ENCODE peak calls at places on chromosome 16, in ten cellular contexts. One of them, this sample, is unnamed.
A peak's percentile ranks its signal among the peaks of the same experiment; 100 is the strongest.

GRCh38 chr16:50102046-50102756 is 36.4 kb downstream of the HEATR3 start:
- ATAC-seq in central memory CD8-positive, alpha-beta T cell: no peak
- ATAC-seq in Right ventricle myocardium superior: no peak
- ATAC-seq in left cardiac atrium: no peak
- ATAC-seq in heart right ventricle: no peak
- ATAC-seq in aorta: no peak
- ATAC-seq in GM12878: peak; percentile 71
- ATAC-seq in left ventricle myocardium superior: no peak
- ATAC-seq in activated CD8-positive, alpha-beta T cell treated with anti-CD3 and anti-CD28 coated beads, Interleukin-2, amount 10 ng/mL, durations not matched to agents 7 days and 5 days: no peak
- ATAC-seq in T-cell: no peak
- ATAC-seq in this sample: peak; percentile 88

GRCh38 chr16:65641693-65642289 is 519.9 kb upstream of the CDH11 start:
- ATAC-seq in central memory CD8-positive, alpha-beta T cell: no peak
- ATAC-seq in aorta: no peak
- ATAC-seq in heart right ventricle: no peak
- ATAC-seq in T-cell: no peak
- ATAC-seq in activated CD8-positive, alpha-beta T cell treated with anti-CD3 and anti-CD28 coated beads, Interleukin-2, amount 10 ng/mL, durations not matched to agents 7 days and 5 days: no peak
- ATAC-seq in GM12878: no peak
- ATAC-seq in Right ventricle myocardium superior: no peak
- ATAC-seq in left cardiac atrium: no peak
- ATAC-seq in left ventricle myocardium superior: no peak
- ATAC-seq in this sample: no peak

GRCh38 chr16:88393034-88393433 is 10.3 kb downstream of the ZNF469 start:
- ATAC-seq in left ventricle myocardium superior: peak; percentile 63
- ATAC-seq in central memory CD8-positive, alpha-beta T cell: no peak
- ATAC-seq in heart right ventricle: peak; percentile 67
- ATAC-seq in aorta: peak; percentile 80
- ATAC-seq in activated CD8-positive, alpha-beta T cell treated with anti-CD3 and anti-CD28 coated beads, Interleukin-2, amount 10 ng/mL, durations not matched to agents 7 days and 5 days: no peak
- ATAC-seq in GM12878: no peak
- ATAC-seq in left cardiac atrium: peak; percentile 27
- ATAC-seq in Right ventricle myocardium superior: peak; percentile 47
- ATAC-seq in T-cell: no peak
- ATAC-seq in this sample: no peak

GRCh38 chr16:74261068-74261467 is 35.5 kb upstream of the PSMD7 start:
- ATAC-seq in left ventricle myocardium superior: no peak
- ATAC-seq in central memory CD8-positive, alpha-beta T cell: no peak
- ATAC-seq in aorta: peak; percentile 53
- ATAC-seq in Right ventricle myocardium superior: no peak
- ATAC-seq in T-cell: no peak
- ATAC-seq in activated CD8-positive, alpha-beta T cell treated with anti-CD3 and anti-CD28 coated beads, Interleukin-2, amount 10 ng/mL, durations not matched to agents 7 days and 5 days: no peak
- ATAC-seq in left cardiac atrium: no peak
- ATAC-seq in GM12878: no peak
- ATAC-seq in heart right ventricle: no peak
- ATAC-seq in this sample: no peak

GRCh38 chr16:58563235-58563634 is 47.9 kb downstream of the SETD6 start:
- ATAC-seq in central memory CD8-positive, alpha-beta T cell: no peak
- ATAC-seq in heart right ventricle: no peak
- ATAC-seq in Right ventricle myocardium superior: no peak
- ATAC-seq in left cardiac atrium: no peak
- ATAC-seq in T-cell: no peak
- ATAC-seq in aorta: no peak
- ATAC-seq in GM12878: no peak
- ATAC-seq in left ventricle myocardium superior: no peak
- ATAC-seq in activated CD8-positive, alpha-beta T cell treated with anti-CD3 and anti-CD28 coated beads, Interleukin-2, amount 10 ng/mL, durations not matched to agents 7 days and 5 days: no peak
- ATAC-seq in this sample: peak; percentile 82

GRCh38 chr16:55499951-55500350 is 8.9 kb upstream of the LPCAT2 start:
- ATAC-seq in heart right ventricle: no peak
- ATAC-seq in left cardiac atrium: peak; percentile 20
- ATAC-seq in T-cell: peak; percentile 63
- ATAC-seq in aorta: no peak
- ATAC-seq in Right ventricle myocardium superior: no peak
- ATAC-seq in left ventricle myocardium superior: no peak
- ATAC-seq in activated CD8-positive, alpha-beta T cell treated with anti-CD3 and anti-CD28 coated beads, Interleukin-2, amount 10 ng/mL, durations not matched to agents 7 days and 5 days: peak; percentile 70
- ATAC-seq in GM12878: no peak
- ATAC-seq in central memory CD8-positive, alpha-beta T cell: no peak
- ATAC-seq in this sample: peak; percentile 85

GRCh38 chr16:71460246-71460645 is 1.8 kb downstream of the ZNF23 start:
- ATAC-seq in activated CD8-positive, alpha-beta T cell treated with anti-CD3 and anti-CD28 coated beads, Interleukin-2, amount 10 ng/mL, durations not matched to agents 7 days and 5 days: no peak
- ATAC-seq in left ventricle myocardium superior: no peak
- ATAC-seq in Right ventricle myocardium superior: no peak
- ATAC-seq in T-cell: no peak
- ATAC-seq in aorta: no peak
- ATAC-seq in central memory CD8-positive, alpha-beta T cell: no peak
- ATAC-seq in GM12878: no peak
- ATAC-seq in left cardiac atrium: no peak
- ATAC-seq in heart right ventricle: no peak
- ATAC-seq in this sample: no peak

GRCh38 chr16:916400-916799 is 54.4 kb downstream of the LMF1 start:
- ATAC-seq in aorta: no peak
- ATAC-seq in activated CD8-positive, alpha-beta T cell treated with anti-CD3 and anti-CD28 coated beads, Interleukin-2, amount 10 ng/mL, durations not matched to agents 7 days and 5 days: no peak
- ATAC-seq in T-cell: no peak
- ATAC-seq in Right ventricle myocardium superior: no peak
- ATAC-seq in left ventricle myocardium superior: no peak
- ATAC-seq in heart right ventricle: no peak
- ATAC-seq in left cardiac atrium: no peak
- ATAC-seq in GM12878: no peak
- ATAC-seq in central memory CD8-positive, alpha-beta T cell: no peak
- ATAC-seq in this sample: no peak

GRCh38 chr16:4859900-4860255 is 12.6 kb downstream of the UBN1 start:
- ATAC-seq in aorta: no peak
- ATAC-seq in left ventricle myocardium superior: peak; percentile 41
- ATAC-seq in activated CD8-positive, alpha-beta T cell treated with anti-CD3 and anti-CD28 coated beads, Interleukin-2, amount 10 ng/mL, durations not matched to agents 7 days and 5 days: no peak
- ATAC-seq in T-cell: no peak
- ATAC-seq in left cardiac atrium: peak; percentile 77
- ATAC-seq in Right ventricle myocardium superior: no peak
- ATAC-seq in GM12878: no peak
- ATAC-seq in central memory CD8-positive, alpha-beta T cell: no peak
- ATAC-seq in heart right ventricle: no peak
- ATAC-seq in this sample: peak; percentile 58

GRCh38 chr16:85399583-85400284 is 213.4 kb upstream of the GSE1 start:
- ATAC-seq in T-cell: no peak
- ATAC-seq in aorta: no peak
- ATAC-seq in left ventricle myocardium superior: no peak
- ATAC-seq in heart right ventricle: no peak
- ATAC-seq in activated CD8-positive, alpha-beta T cell treated with anti-CD3 and anti-CD28 coated beads, Interleukin-2, amount 10 ng/mL, durations not matched to agents 7 days and 5 days: no peak
- ATAC-seq in GM12878: no peak
- ATAC-seq in central memory CD8-positive, alpha-beta T cell: no peak
- ATAC-seq in left cardiac atrium: no peak
- ATAC-seq in Right ventricle myocardium superior: no peak
- ATAC-seq in this sample: no peak

GRCh38 chr16:85457366-85457765 is 155.8 kb upstream of the GSE1 start:
- ATAC-seq in Right ventricle myocardium superior: no peak
- ATAC-seq in aorta: no peak
- ATAC-seq in central memory CD8-positive, alpha-beta T cell: no peak
- ATAC-seq in left ventricle myocardium superior: no peak
- ATAC-seq in heart right ventricle: no peak
- ATAC-seq in T-cell: no peak
- ATAC-seq in activated CD8-positive, alpha-beta T cell treated with anti-CD3 and anti-CD28 coated beads, Interleukin-2, amount 10 ng/mL, durations not matched to agents 7 days and 5 days: no peak
- ATAC-seq in GM12878: no peak
- ATAC-seq in left cardiac atrium: no peak
- ATAC-seq in this sample: peak; percentile 49

GRCh38 chr16:89491238-89491869 is 993 bp upstream of the ANKRD11 start:
- ATAC-seq in GM12878: peak; percentile 10
- ATAC-seq in T-cell: no peak
- ATAC-seq in heart right ventricle: no peak
- ATAC-seq in left cardiac atrium: no peak
- ATAC-seq in activated CD8-positive, alpha-beta T cell treated with anti-CD3 and anti-CD28 coated beads, Interleukin-2, amount 10 ng/mL, durations not matched to agents 7 days and 5 days: no peak
- ATAC-seq in central memory CD8-positive, alpha-beta T cell: no peak
- ATAC-seq in aorta: no peak
- ATAC-seq in Right ventricle myocardium superior: no peak
- ATAC-seq in left ventricle myocardium superior: no peak
- ATAC-seq in this sample: peak; percentile 16

GRCh38 chr16:57178793-57179212 is 7.0 kb downstream of the PSME3IP1 start:
- ATAC-seq in Right ventricle myocardium superior: no peak
- ATAC-seq in left cardiac atrium: no peak
- ATAC-seq in central memory CD8-positive, alpha-beta T cell: no peak
- ATAC-seq in left ventricle myocardium superior: no peak
- ATAC-seq in aorta: no peak
- ATAC-seq in activated CD8-positive, alpha-beta T cell treated with anti-CD3 and anti-CD28 coated beads, Interleukin-2, amount 10 ng/mL, durations not matched to agents 7 days and 5 days: no peak
- ATAC-seq in GM12878: no peak
- ATAC-seq in T-cell: no peak
- ATAC-seq in heart right ventricle: no peak
- ATAC-seq in this sample: no peak

GRCh38 chr16:7755347-7755746 is 422.7 kb downstream of the RBFOX1 start:
- ATAC-seq in activated CD8-positive, alpha-beta T cell treated with anti-CD3 and anti-CD28 coated beads, Interleukin-2, amount 10 ng/mL, durations not matched to agents 7 days and 5 days: no peak
- ATAC-seq in left ventricle myocardium superior: no peak
- ATAC-seq in central memory CD8-positive, alpha-beta T cell: no peak
- ATAC-seq in heart right ventricle: no peak
- ATAC-seq in GM12878: no peak
- ATAC-seq in T-cell: no peak
- ATAC-seq in Right ventricle myocardium superior: no peak
- ATAC-seq in aorta: no peak
- ATAC-seq in left cardiac atrium: no peak
- ATAC-seq in this sample: no peak

GRCh38 chr16:497258-497657 is 30.3 kb upstream of the CAPN15 start:
- ATAC-seq in central memory CD8-positive, alpha-beta T cell: no peak
- ATAC-seq in aorta: no peak
- ATAC-seq in left ventricle myocardium superior: no peak
- ATAC-seq in GM12878: no peak
- ATAC-seq in Right ventricle myocardium superior: no peak
- ATAC-seq in activated CD8-positive, alpha-beta T cell treated with anti-CD3 and anti-CD28 coated beads, Interleukin-2, amount 10 ng/mL, durations not matched to agents 7 days and 5 days: no peak
- ATAC-seq in heart right ventricle: no peak
- ATAC-seq in T-cell: no peak
- ATAC-seq in left cardiac atrium: no peak
- ATAC-seq in this sample: no peak

GRCh38 chr16:55179858-55180585 is 144.0 kb upstream of the IRX6 start:
- ATAC-seq in Right ventricle myocardium superior: no peak
- ATAC-seq in activated CD8-positive, alpha-beta T cell treated with anti-CD3 and anti-CD28 coated beads, Interleukin-2, amount 10 ng/mL, durations not matched to agents 7 days and 5 days: no peak
- ATAC-seq in aorta: no peak
- ATAC-seq in left cardiac atrium: no peak
- ATAC-seq in left ventricle myocardium superior: no peak
- ATAC-seq in central memory CD8-positive, alpha-beta T cell: no peak
- ATAC-seq in T-cell: no peak
- ATAC-seq in heart right ventricle: no peak
- ATAC-seq in GM12878: no peak
- ATAC-seq in this sample: no peak

GRCh38 chr16:63185235-63185780 is 1149.1 kb upstream of the CDH8 start:
- ATAC-seq in heart right ventricle: no peak
- ATAC-seq in left ventricle myocardium superior: no peak
- ATAC-seq in activated CD8-positive, alpha-beta T cell treated with anti-CD3 and anti-CD28 coated beads, Interleukin-2, amount 10 ng/mL, durations not matched to agents 7 days and 5 days: no peak
- ATAC-seq in left cardiac atrium: no peak
- ATAC-seq in Right ventricle myocardium superior: no peak
- ATAC-seq in T-cell: no peak
- ATAC-seq in central memory CD8-positive, alpha-beta T cell: no peak
- ATAC-seq in aorta: no peak
- ATAC-seq in GM12878: no peak
- ATAC-seq in this sample: no peak

GRCh38 chr16:70390774-70391173 is 44.1 kb downstream of the DDX19A start:
- ATAC-seq in left cardiac atrium: no peak
- ATAC-seq in aorta: no peak
- ATAC-seq in central memory CD8-positive, alpha-beta T cell: no peak
- ATAC-seq in left ventricle myocardium superior: no peak
- ATAC-seq in heart right ventricle: no peak
- ATAC-seq in T-cell: no peak
- ATAC-seq in Right ventricle myocardium superior: no peak
- ATAC-seq in GM12878: no peak
- ATAC-seq in activated CD8-positive, alpha-beta T cell treated with anti-CD3 and anti-CD28 coated beads, Interleukin-2, amount 10 ng/mL, durations not matched to agents 7 days and 5 days: no peak
- ATAC-seq in this sample: no peak

GRCh38 chr16:17072104-17072503 is 398.7 kb downstream of the XYLT1 start:
- ATAC-seq in Right ventricle myocardium superior: no peak
- ATAC-seq in left cardiac atrium: no peak
- ATAC-seq in activated CD8-positive, alpha-beta T cell treated with anti-CD3 and anti-CD28 coated beads, Interleukin-2, amount 10 ng/mL, durations not matched to agents 7 days and 5 days: no peak
- ATAC-seq in heart right ventricle: no peak
- ATAC-seq in GM12878: no peak
- ATAC-seq in central memory CD8-positive, alpha-beta T cell: no peak
- ATAC-seq in T-cell: no peak
- ATAC-seq in left ventricle myocardium superior: no peak
- ATAC-seq in aorta: no peak
- ATAC-seq in this sample: no peak

GRCh38 chr16:49273771-49274170 is 7.9 kb downstream of the CBLN1 start:
- ATAC-seq in left ventricle myocardium superior: no peak
- ATAC-seq in GM12878: no peak
- ATAC-seq in left cardiac atrium: no peak
- ATAC-seq in Right ventricle myocardium superior: no peak
- ATAC-seq in heart right ventricle: no peak
- ATAC-seq in activated CD8-positive, alpha-beta T cell treated with anti-CD3 and anti-CD28 coated beads, Interleukin-2, amount 10 ng/mL, durations not matched to agents 7 days and 5 days: no peak
- ATAC-seq in aorta: no peak
- ATAC-seq in central memory CD8-positive, alpha-beta T cell: no peak
- ATAC-seq in T-cell: no peak
- ATAC-seq in this sample: no peak

GRCh38 chr16:12229759-12230594 is 253.4 kb downstream of the SNX29 start:
- ATAC-seq in heart right ventricle: no peak
- ATAC-seq in activated CD8-positive, alpha-beta T cell treated with anti-CD3 and anti-CD28 coated beads, Interleukin-2, amount 10 ng/mL, durations not matched to agents 7 days and 5 days: no peak
- ATAC-seq in Right ventricle myocardium superior: no peak
- ATAC-seq in T-cell: no peak
- ATAC-seq in GM12878: no peak
- ATAC-seq in aorta: no peak
- ATAC-seq in left ventricle myocardium superior: no peak
- ATAC-seq in central memory CD8-positive, alpha-beta T cell: no peak
- ATAC-seq in left cardiac atrium: no peak
- ATAC-seq in this sample: no peak

GRCh38 chr16:67655363-67655762 is 4.7 kb downstream of the ACD start:
- ATAC-seq in activated CD8-positive, alpha-beta T cell treated with anti-CD3 and anti-CD28 coated beads, Interleukin-2, amount 10 ng/mL, durations not matched to agents 7 days and 5 days: no peak
- ATAC-seq in left ventricle myocardium superior: no peak
- ATAC-seq in Right ventricle myocardium superior: no peak
- ATAC-seq in left cardiac atrium: no peak
- ATAC-seq in GM12878: no peak
- ATAC-seq in heart right ventricle: no peak
- ATAC-seq in central memory CD8-positive, alpha-beta T cell: no peak
- ATAC-seq in aorta: no peak
- ATAC-seq in T-cell: no peak
- ATAC-seq in this sample: no peak

GRCh38 chr16:88406096-88407041 is 23.6 kb downstream of the ZNF469 start:
- ATAC-seq in central memory CD8-positive, alpha-beta T cell: no peak
- ATAC-seq in aorta: peak; percentile 31
- ATAC-seq in activated CD8-positive, alpha-beta T cell treated with anti-CD3 and anti-CD28 coated beads, Interleukin-2, amount 10 ng/mL, durations not matched to agents 7 days and 5 days: no peak
- ATAC-seq in left ventricle myocardium superior: no peak
- ATAC-seq in T-cell: no peak
- ATAC-seq in Right ventricle myocardium superior: no peak
- ATAC-seq in heart right ventricle: no peak
- ATAC-seq in left cardiac atrium: no peak
- ATAC-seq in GM12878: no peak
- ATAC-seq in this sample: no peak

GRCh38 chr16:83138512-83138911 is 511.7 kb downstream of the CDH13 start:
- ATAC-seq in central memory CD8-positive, alpha-beta T cell: no peak
- ATAC-seq in Right ventricle myocardium superior: no peak
- ATAC-seq in GM12878: no peak
- ATAC-seq in left ventricle myocardium superior: no peak
- ATAC-seq in heart right ventricle: no peak
- ATAC-seq in activated CD8-positive, alpha-beta T cell treated with anti-CD3 and anti-CD28 coated beads, Interleukin-2, amount 10 ng/mL, durations not matched to agents 7 days and 5 days: no peak
- ATAC-seq in aorta: no peak
- ATAC-seq in left cardiac atrium: no peak
- ATAC-seq in T-cell: no peak
- ATAC-seq in this sample: no peak

GRCh38 chr16:2160915-2161551 is 5.5 kb downstream of the TRAF7 start:
- ATAC-seq in left ventricle myocardium superior: peak; percentile 67
- ATAC-seq in Right ventricle myocardium superior: peak; percentile 62
- ATAC-seq in T-cell: no peak
- ATAC-seq in left cardiac atrium: peak; percentile 48
- ATAC-seq in aorta: no peak
- ATAC-seq in activated CD8-positive, alpha-beta T cell treated with anti-CD3 and anti-CD28 coated beads, Interleukin-2, amount 10 ng/mL, durations not matched to agents 7 days and 5 days: no peak
- ATAC-seq in central memory CD8-positive, alpha-beta T cell: no peak
- ATAC-seq in heart right ventricle: peak; percentile 41
- ATAC-seq in GM12878: peak; percentile 62
- ATAC-seq in this sample: no peak

GRCh38 chr16:963913-964695 is 6.7 kb downstream of the LMF1 start:
- ATAC-seq in activated CD8-positive, alpha-beta T cell treated with anti-CD3 and anti-CD28 coated beads, Interleukin-2, amount 10 ng/mL, durations not matched to agents 7 days and 5 days: no peak
- ATAC-seq in left ventricle myocardium superior: no peak
- ATAC-seq in T-cell: peak; percentile 5
- ATAC-seq in central memory CD8-positive, alpha-beta T cell: no peak
- ATAC-seq in heart right ventricle: peak; percentile 14
- ATAC-seq in Right ventricle myocardium superior: no peak
- ATAC-seq in left cardiac atrium: no peak
- ATAC-seq in GM12878: no peak
- ATAC-seq in aorta: no peak
- ATAC-seq in this sample: no peak